ENCODE peak calls at places on chromosome X, in six cellular contexts. One of them, this sample, is unnamed.
A peak's percentile ranks its signal among the peaks of the same experiment; 100 is the strongest.

GRCh38 chrX:149060921-149061320 is 444.2 kb downstream of the IDS start:
- DNase-seq in testis: no peak
- DNase-seq in hepatocyte: no peak
- DNase-seq in CD8-positive, alpha-beta memory T cell: no peak
- DNase-seq in fibroblast of lung: peak; percentile 88
- DNase-seq in ascending aorta: no peak
- DNase-seq in this sample: peak; percentile 75

GRCh38 chrX:115901241-115901640 is 269.3 kb upstream of the AGTR2 start:
- DNase-seq in fibroblast of lung: no peak
- DNase-seq in CD8-positive, alpha-beta memory T cell: no peak
- DNase-seq in testis: no peak
- DNase-seq in hepatocyte: no peak
- DNase-seq in ascending aorta: no peak
- DNase-seq in this sample: no peak

GRCh38 chrX:96424007-96424406 is 260.6 kb upstream of the DIAPH2 start:
- DNase-seq in hepatocyte: peak; percentile 13
- DNase-seq in fibroblast of lung: no peak
- DNase-seq in testis: no peak
- DNase-seq in ascending aorta: no peak
- DNase-seq in CD8-positive, alpha-beta memory T cell: no peak
- DNase-seq in this sample: no peak

GRCh38 chrX:130778773-130779172 is 124.2 kb downstream of the ENOX2 start:
- DNase-seq in CD8-positive, alpha-beta memory T cell: no peak
- DNase-seq in hepatocyte: no peak
- DNase-seq in fibroblast of lung: peak; percentile 16
- DNase-seq in testis: no peak
- DNase-seq in ascending aorta: no peak
- DNase-seq in this sample: no peak

GRCh38 chrX:125006704-125007103 is 313.0 kb upstream of the TEX13C start:
- DNase-seq in fibroblast of lung: no peak
- DNase-seq in testis: no peak
- DNase-seq in hepatocyte: no peak
- DNase-seq in ascending aorta: no peak
- DNase-seq in CD8-positive, alpha-beta memory T cell: no peak
- DNase-seq in this sample: no peak

GRCh38 chrX:64642482-64642881 is 247.2 kb upstream of the MTMR8 start:
- DNase-seq in ascending aorta: no peak
- DNase-seq in fibroblast of lung: no peak
- DNase-seq in hepatocyte: no peak
- DNase-seq in CD8-positive, alpha-beta memory T cell: no peak
- DNase-seq in testis: peak; percentile 13
- DNase-seq in this sample: no peak

GRCh38 chrX:142084611-142085010 is 120.5 kb downstream of the MAGEC2 start:
- DNase-seq in CD8-positive, alpha-beta memory T cell: no peak
- DNase-seq in testis: no peak
- DNase-seq in hepatocyte: no peak
- DNase-seq in ascending aorta: no peak
- DNase-seq in fibroblast of lung: no peak
- DNase-seq in this sample: no peak

GRCh38 chrX:96314974-96315373 is 369.7 kb upstream of the DIAPH2 start:
- DNase-seq in CD8-positive, alpha-beta memory T cell: no peak
- DNase-seq in testis: no peak
- DNase-seq in ascending aorta: no peak
- DNase-seq in hepatocyte: no peak
- DNase-seq in fibroblast of lung: peak; percentile 23
- DNase-seq in this sample: no peak

GRCh38 chrX:29617276-29617675 is 598.1 kb upstream of the MAGEB2 start:
- DNase-seq in fibroblast of lung: peak; percentile 31
- DNase-seq in testis: no peak
- DNase-seq in CD8-positive, alpha-beta memory T cell: no peak
- DNase-seq in ascending aorta: no peak
- DNase-seq in hepatocyte: no peak
- DNase-seq in this sample: peak; percentile 33

GRCh38 chrX:40573763-40574162 is 7.0 kb upstream of the ATP6AP2 start:
- DNase-seq in CD8-positive, alpha-beta memory T cell: peak; percentile 4
- DNase-seq in fibroblast of lung: no peak
- DNase-seq in ascending aorta: no peak
- DNase-seq in hepatocyte: no peak
- DNase-seq in testis: no peak
- DNase-seq in this sample: peak; percentile 33

GRCh38 chrX:116009871-116010710 is 160.5 kb upstream of the AGTR2 start:
- DNase-seq in hepatocyte: peak; percentile 41
- DNase-seq in CD8-positive, alpha-beta memory T cell: no peak
- DNase-seq in testis: peak; percentile 13
- DNase-seq in ascending aorta: no peak
- DNase-seq in fibroblast of lung: no peak
- DNase-seq in this sample: no peak

GRCh38 chrX:49276671-49277519 is 7.3 kb downstream of the PPP1R3F start:
- DNase-seq in fibroblast of lung: peak; percentile 3
- DNase-seq in ascending aorta: no peak
- DNase-seq in hepatocyte: no peak
- DNase-seq in CD8-positive, alpha-beta memory T cell: no peak
- DNase-seq in testis: no peak
- DNase-seq in this sample: no peak

GRCh38 chrX:126575911-126576310 is 23.3 kb upstream of the DCAF12L1 start:
- DNase-seq in testis: no peak
- DNase-seq in ascending aorta: no peak
- DNase-seq in fibroblast of lung: no peak
- DNase-seq in CD8-positive, alpha-beta memory T cell: no peak
- DNase-seq in hepatocyte: no peak
- DNase-seq in this sample: no peak

GRCh38 chrX:32408389-32408788 is 803.0 kb downstream of the DMD start:
- DNase-seq in hepatocyte: peak; percentile 11
- DNase-seq in testis: no peak
- DNase-seq in CD8-positive, alpha-beta memory T cell: no peak
- DNase-seq in ascending aorta: no peak
- DNase-seq in fibroblast of lung: no peak
- DNase-seq in this sample: no peak

GRCh38 chrX:122363112-122363511 is 821.0 kb upstream of the GRIA3 start:
- DNase-seq in hepatocyte: no peak
- DNase-seq in testis: peak; percentile 12
- DNase-seq in CD8-positive, alpha-beta memory T cell: no peak
- DNase-seq in fibroblast of lung: no peak
- DNase-seq in ascending aorta: no peak
- DNase-seq in this sample: no peak

GRCh38 chrX:10239611-10240064 is 82.9 kb downstream of the CLCN4 start:
- DNase-seq in hepatocyte: no peak
- DNase-seq in fibroblast of lung: peak; percentile 73
- DNase-seq in testis: no peak
- DNase-seq in ascending aorta: no peak
- DNase-seq in CD8-positive, alpha-beta memory T cell: no peak
- DNase-seq in this sample: peak; percentile 49

GRCh38 chrX:34877451-34877850 is 65.1 kb upstream of the FAM47B start:
- DNase-seq in CD8-positive, alpha-beta memory T cell: no peak
- DNase-seq in testis: no peak
- DNase-seq in ascending aorta: no peak
- DNase-seq in fibroblast of lung: peak; percentile 66
- DNase-seq in hepatocyte: no peak
- DNase-seq in this sample: no peak

GRCh38 chrX:39385022-39385421 is 583.8 kb downstream of the MID1IP1 start:
- DNase-seq in hepatocyte: no peak
- DNase-seq in testis: no peak
- DNase-seq in CD8-positive, alpha-beta memory T cell: no peak
- DNase-seq in fibroblast of lung: no peak
- DNase-seq in ascending aorta: no peak
- DNase-seq in this sample: no peak

GRCh38 chrX:39705299-39705698 is 392.5 kb downstream of the BCOR start:
- DNase-seq in ascending aorta: no peak
- DNase-seq in fibroblast of lung: peak; percentile 89
- DNase-seq in testis: peak; percentile 42
- DNase-seq in CD8-positive, alpha-beta memory T cell: no peak
- DNase-seq in hepatocyte: peak; percentile 76
- DNase-seq in this sample: no peak

GRCh38 chrX:153499258-153499657 is 4.5 kb downstream of the BGN start:
- DNase-seq in testis: no peak
- DNase-seq in fibroblast of lung: no peak
- DNase-seq in hepatocyte: no peak
- DNase-seq in CD8-positive, alpha-beta memory T cell: no peak
- DNase-seq in ascending aorta: no peak
- DNase-seq in this sample: no peak

GRCh38 chrX:11665144-11666040 is at the start of gene ARHGAP6:
- DNase-seq in fibroblast of lung: peak; percentile 55
- DNase-seq in testis: peak; percentile 50
- DNase-seq in ascending aorta: no peak
- DNase-seq in hepatocyte: peak; percentile 47
- DNase-seq in CD8-positive, alpha-beta memory T cell: no peak
- DNase-seq in this sample: peak; percentile 82

GRCh38 chrX:39253551-39253950 is 452.3 kb downstream of the MID1IP1 start:
- DNase-seq in fibroblast of lung: peak; percentile 38
- DNase-seq in CD8-positive, alpha-beta memory T cell: no peak
- DNase-seq in ascending aorta: no peak
- DNase-seq in hepatocyte: no peak
- DNase-seq in testis: no peak
- DNase-seq in this sample: peak; percentile 0

DNA sequence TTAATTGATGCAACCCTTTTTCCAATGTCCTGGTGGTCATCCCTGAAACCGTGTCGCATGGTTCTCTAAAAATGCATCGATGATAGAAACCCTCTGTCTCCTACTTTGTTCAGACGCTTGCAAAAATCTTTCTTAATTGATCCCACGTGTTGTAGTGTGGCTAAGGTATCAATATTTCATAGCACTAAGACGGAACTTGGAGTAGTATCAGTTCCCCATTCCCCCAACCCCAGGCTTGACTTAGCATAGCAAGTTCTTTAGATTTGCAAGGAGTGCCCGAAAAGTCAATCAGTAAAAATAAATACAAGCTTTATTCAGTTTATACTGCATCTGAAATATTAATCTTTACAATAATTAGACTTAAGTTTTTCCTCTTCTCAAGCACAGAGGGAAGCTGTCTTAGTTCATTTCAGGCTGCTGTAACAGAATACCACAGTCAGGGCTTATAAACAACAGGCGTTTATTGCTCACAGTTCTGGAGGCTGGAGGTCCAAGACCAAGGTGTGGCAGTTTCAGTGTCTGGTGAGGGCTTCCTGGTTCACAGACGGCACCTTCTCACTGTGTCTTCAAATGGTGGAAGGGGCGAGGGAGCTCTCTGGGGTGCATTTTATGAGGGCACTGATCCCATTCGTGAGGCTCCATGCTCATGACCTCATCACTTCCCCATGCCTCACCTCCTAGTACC is 115.5 kb upstream of the MXRA5 start:
- DNase-seq in hepatocyte: no peak
- DNase-seq in CD8-positive, alpha-beta memory T cell: no peak
- DNase-seq in ascending aorta: no peak
- DNase-seq in fibroblast of lung: no peak
- DNase-seq in testis: no peak
- DNase-seq in this sample: no peak
- H3K4me3 ChIP-seq in hepatocyte: no peak overlapping the region
- H3K4me3 ChIP-seq in CD8-positive, alpha-beta memory T cell: no peak overlapping the region
- H3K4me3 ChIP-seq in ascending aorta: no peak overlapping the region
- H3K4me3 ChIP-seq in fibroblast of lung: no peak overlapping the region
- H3K4me3 ChIP-seq in testis: no peak overlapping the region
- H3K4me3 ChIP-seq in this sample: no peak overlapping the region

DNA sequence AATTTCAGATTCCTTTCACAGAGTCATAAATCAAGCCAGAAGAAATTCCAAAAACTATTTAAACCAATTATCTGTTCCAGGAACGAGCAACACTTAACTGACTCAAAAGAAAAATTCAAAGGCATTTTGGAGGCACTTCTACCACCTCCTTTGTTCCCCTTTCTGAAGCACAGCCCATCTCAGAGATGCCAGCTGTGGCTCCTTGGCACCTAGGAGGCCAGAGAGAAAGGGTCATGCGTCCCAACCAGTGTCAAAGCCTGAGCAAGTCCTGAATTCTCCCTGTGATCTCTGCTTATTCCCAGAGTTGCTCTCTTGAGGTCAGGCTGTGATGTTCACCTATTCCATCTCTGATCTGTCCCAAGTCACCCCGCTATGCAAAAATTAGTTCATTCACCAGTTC is 105.0 kb upstream of the S100G start:
- DNase-seq in testis: no peak
- DNase-seq in hepatocyte: no peak
- DNase-seq in ascending aorta: no peak
- DNase-seq in CD8-positive, alpha-beta memory T cell: no peak
- DNase-seq in fibroblast of lung: no peak
- DNase-seq in this sample: no peak
- H3K27me3 ChIP-seq in testis: no peaks in the 10 kb centered on the region
- H3K27me3 ChIP-seq in hepatocyte: no peaks in the 10 kb centered on the region
- H3K27me3 ChIP-seq in ascending aorta: no peaks in the 10 kb centered on the region
- H3K27me3 ChIP-seq in CD8-positive, alpha-beta memory T cell: no peaks in the 10 kb centered on the region
- H3K27me3 ChIP-seq in fibroblast of lung: no peaks in the 10 kb centered on the region
- H3K27me3 ChIP-seq in this sample: no peaks in the 10 kb centered on the region

GRCh38 chrX:37817176-37817575 is 30.2 kb downstream of the DYNLT3 start:
- DNase-seq in CD8-positive, alpha-beta memory T cell: no peak
- DNase-seq in testis: no peak
- DNase-seq in fibroblast of lung: no peak
- DNase-seq in ascending aorta: no peak
- DNase-seq in hepatocyte: no peak
- DNase-seq in this sample: no peak
- H3K4me3 ChIP-seq in CD8-positive, alpha-beta memory T cell: no peak overlapping the region
- H3K4me3 ChIP-seq in testis: no peak overlapping the region
- H3K4me3 ChIP-seq in fibroblast of lung: no peak overlapping the region
- H3K4me3 ChIP-seq in ascending aorta: no peak overlapping the region
- H3K4me3 ChIP-seq in hepatocyte: no peak overlapping the region
- H3K4me3 ChIP-seq in this sample: no peak overlapping the region

GRCh38 chrX:133937022-133937421 is 48.4 kb downstream of the GPC3 start:
- DNase-seq in hepatocyte: no peak
- DNase-seq in testis: no peak
- DNase-seq in ascending aorta: no peak
- DNase-seq in CD8-positive, alpha-beta memory T cell: no peak
- DNase-seq in fibroblast of lung: no peak
- DNase-seq in this sample: no peak
- H3K27me3 ChIP-seq in hepatocyte: no peaks in the 10 kb centered on the region
- H3K27me3 ChIP-seq in testis: no peaks in the 10 kb centered on the region
- H3K27me3 ChIP-seq in ascending aorta: no peaks in the 10 kb centered on the region
- H3K27me3 ChIP-seq in CD8-positive, alpha-beta memory T cell: no peaks in the 10 kb centered on the region
- H3K27me3 ChIP-seq in fibroblast of lung: no peaks in the 10 kb centered on the region
- H3K27me3 ChIP-seq in this sample: no peaks in the 10 kb centered on the region

DNA sequence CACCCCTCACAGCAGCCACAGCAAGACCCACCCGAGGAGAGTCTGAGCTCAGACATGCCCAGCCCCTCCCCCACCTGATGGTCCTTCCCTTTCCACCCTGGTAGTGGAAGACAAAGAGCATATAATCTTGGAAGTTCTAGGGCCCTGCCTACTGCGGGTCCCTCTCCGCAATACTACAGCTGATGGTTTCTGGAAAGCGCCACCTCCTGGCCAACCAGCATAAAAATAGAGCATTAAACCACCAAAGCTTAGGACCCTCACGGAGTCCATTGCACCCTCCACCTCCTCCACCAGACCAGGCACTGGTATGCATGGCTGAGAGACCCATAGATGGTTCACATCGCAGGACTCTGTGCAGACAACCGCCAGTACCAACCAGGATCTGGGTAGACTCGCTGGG is 78.2 kb downstream of the SH3BGRL start:
- DNase-seq in hepatocyte: no peak
- DNase-seq in testis: no peak
- DNase-seq in CD8-positive, alpha-beta memory T cell: no peak
- DNase-seq in fibroblast of lung: no peak
- DNase-seq in ascending aorta: no peak
- DNase-seq in this sample: no peak
- H3K4me3 ChIP-seq in hepatocyte: no peak overlapping the region
- H3K4me3 ChIP-seq in testis: no peak overlapping the region
- H3K4me3 ChIP-seq in CD8-positive, alpha-beta memory T cell: no peak overlapping the region
- H3K4me3 ChIP-seq in fibroblast of lung: no peak overlapping the region
- H3K4me3 ChIP-seq in ascending aorta: no peak overlapping the region
- H3K4me3 ChIP-seq in this sample: no peak overlapping the region